ENCODE peak calls at places on chromosomes 7 and 10, in nine cellular contexts. A is NK-92 treated with Interleukin-12 subunit alpha and Interleukin-12 subunit beta, amount 100 ng/mL, for 24 hours; H is heart right ventricle; M is NB4; K is lower lobe of right lung; L is activated naive CD4-positive, alpha-beta T cell treated with Interleukin-2 at 50 U/mL for 16 hours; E is renal cortical epithelial cell; N is T-cell; T is hepatocyte. X is an unnamed sample.

GRCh38 chr7:137816696-137817320 is 30.0 kb downstream of the DGKI start:
- DNase-seq in M (peak), K (no peak), L (no peak), T (no peak), H (no peak), N (no peak), A (no peak), E (no peak), X (no peak)

GRCh38 chr10:97101166-97101940 is 84.4 kb downstream of the SLIT1 start:
- DNase-seq in A (no peak), L (no peak), M (peak), N (no peak), E (no peak), T (no peak), H (no peak), K (no peak), X (no peak)

GRCh38 chr7:1244701-1245526 is 12.2 kb downstream of the UNCX start:
- DNase-seq in A (no peak), T (no peak), K (no peak), N (no peak), E (no peak), L (no peak), H (no peak), M (no peak), X (no peak)

GRCh38 chr7:112497481-112497880 is 16.7 kb downstream of the LSMEM1 start:
- DNase-seq in L (no peak), T (no peak), E (peak), N (no peak), H (no peak), A (no peak), M (no peak), K (no peak), X (no peak)

GRCh38 chr7:102451371-102452054 is 13.2 kb downstream of the ALKBH4 start:
- DNase-seq in H (no peak), K (no peak), M (no peak), L (no peak), N (no peak), E (no peak), T (peak), A (no peak), X (no peak)

GRCh38 chr7:155178096-155178495 is 108.0 kb downstream of the HTR5A start:
- DNase-seq in T (no peak), E (no peak), K (no peak), H (no peak), A (no peak), N (no peak), L (no peak), M (no peak), X (no peak)

GRCh38 chr7:114364151-114364550 is 50.5 kb upstream of the FOXP2 start:
- DNase-seq in M (no peak), E (no peak), H (no peak), L (no peak), T (no peak), N (no peak), A (no peak), K (no peak), X (no peak)

GRCh38 chr7:36021917-36022550 is 131.0 kb upstream of the EEPD1 start:
- DNase-seq in L (no peak), E (no peak), A (no peak), M (no peak), T (no peak), H (no peak), N (no peak), K (no peak), X (no peak)

GRCh38 chr7:90892213-90892612 is 296.1 kb downstream of the CDK14 start:
- DNase-seq in L (no peak), E (peak), K (no peak), A (no peak), T (no peak), N (no peak), H (no peak), M (no peak), X (no peak)

GRCh38 chr7:134701272-134701671 is 54.6 kb downstream of the BPGM start:
- DNase-seq in L (no peak), A (no peak), H (no peak), M (peak), N (peak), K (no peak), E (peak), T (no peak), X (no peak)

GRCh38 chr10:68869623-68870022 is 31.5 kb upstream of the DDX50 start:
- DNase-seq in M (no peak), T (no peak), H (no peak), L (no peak), K (no peak), A (no peak), N (no peak), E (no peak), X (no peak)

GRCh38 chr7:25321424-25321823 is 93.1 kb upstream of the NPVF start:
- DNase-seq in E (no peak), T (no peak), K (no peak), M (no peak), L (no peak), A (no peak), H (no peak), N (no peak), X (no peak)

GRCh38 chr7:106196460-106197021 is 84.4 kb upstream of the SYPL1 start:
- DNase-seq in K (no peak), L (no peak), T (peak), E (no peak), H (no peak), N (no peak), M (no peak), A (no peak), X (no peak)

GRCh38 chr10:30093303-30093967 is 34.0 kb upstream of the JCAD start:
- DNase-seq in H (no peak), T (peak), N (no peak), M (no peak), A (no peak), K (no peak), L (no peak), E (no peak), X (no peak)

GRCh38 chr7:122550545-122550944 is 148.4 kb downstream of the RNF133 start:
- DNase-seq in H (no peak), L (no peak), E (peak), K (no peak), M (no peak), A (no peak), N (no peak), T (no peak), X (no peak)

GRCh38 chr7:80847027-80847426 is 71.8 kb downstream of the SEMA3C start:
- DNase-seq in A (no peak), E (no peak), N (no peak), T (no peak), K (no peak), M (no peak), L (no peak), H (no peak), X (no peak)

GRCh38 chr10:42637648-42638052 is 720 bp downstream of the ZNF33B start:
- DNase-seq in A (no peak), T (no peak), M (no peak), E (no peak), K (no peak), H (no peak), L (no peak), N (no peak), X (no peak)

GRCh38 chr7:82156168-82156567 is 287.4 kb downstream of the CACNA2D1 start:
- DNase-seq in A (no peak), K (no peak), L (no peak), H (no peak), N (no peak), M (no peak), E (no peak), T (no peak), X (no peak)

GRCh38 chr10:119403927-119404326 is 138.6 kb downstream of the RGS10 start:
- DNase-seq in K (no peak), M (no peak), L (no peak), E (no peak), A (no peak), N (no peak), H (no peak), T (no peak), X (no peak)

GRCh38 chr10:17009228-17009700 is 120.3 kb downstream of the CUBN start:
- DNase-seq in M (no peak), K (no peak), L (no peak), E (peak), H (no peak), T (no peak), A (no peak), N (no peak), X (no peak)

GRCh38 chr7:70037171-70037933 is 439.1 kb downstream of the AUTS2 start:
- DNase-seq in H (no peak), A (no peak), K (no peak), M (no peak), L (no peak), E (no peak), N (no peak), T (no peak), X (no peak)

GRCh38 chr10:76868088-76868949 is 769.3 kb downstream of the KCNMA1 start:
- DNase-seq in T (no peak), A (no peak), H (no peak), E (no peak), N (no peak), K (no peak), L (no peak), M (no peak), X (no peak)

GRCh38 chr7:129635300-129636029 is 23.9 kb downstream of the NRF1 start:
- DNase-seq in A (peak), H (peak), T (peak), L (peak), K (peak), N (peak), E (peak), M (peak), X (peak)

X was measured in HCT116.